ENCODE peak calls at places on chromosomes 12 and 14, in ten cellular contexts. One of them, this sample, is unnamed.

GRCh38 chr12:77133566-77133965 is 68.2 kb upstream of the E2F7 start:
- DNase-seq in omental fat pad: no peak
- DNase-seq in astrocyte: peak; percentile 51
- DNase-seq in ovary: peak; percentile 60
- DNase-seq in endothelial cell: peak; percentile 71
- DNase-seq in GM12865: peak; percentile 42
- DNase-seq in B cell: no peak
- DNase-seq in WTC11: peak; percentile 75
- DNase-seq in GM13977: no peak
- DNase-seq in GM06990: no peak
- DNase-seq in this sample: no peak

GRCh38 chr12:132075714-132076553 is 68.2 kb downstream of the DDX51 start:
- DNase-seq in endothelial cell: no peak
- DNase-seq in ovary: no peak
- DNase-seq in astrocyte: no peak
- DNase-seq in omental fat pad: no peak
- DNase-seq in GM13977: no peak
- DNase-seq in B cell: no peak
- DNase-seq in GM12865: no peak
- DNase-seq in WTC11: no peak
- DNase-seq in GM06990: no peak
- DNase-seq in this sample: no peak

GRCh38 chr14:37870947-37871346 is 275.5 kb downstream of the TTC6 start:
- DNase-seq in astrocyte: no peak
- DNase-seq in GM12865: no peak
- DNase-seq in omental fat pad: no peak
- DNase-seq in ovary: no peak
- DNase-seq in GM13977: no peak
- DNase-seq in endothelial cell: no peak
- DNase-seq in WTC11: no peak
- DNase-seq in GM06990: no peak
- DNase-seq in B cell: no peak
- DNase-seq in this sample: no peak

GRCh38 chr14:95265106-95266094 is 54.3 kb downstream of the CLMN start:
- DNase-seq in omental fat pad: no peak
- DNase-seq in astrocyte: peak; percentile 99
- DNase-seq in GM12865: peak; percentile 92
- DNase-seq in B cell: peak; percentile 75
- DNase-seq in ovary: no peak
- DNase-seq in endothelial cell: no peak
- DNase-seq in WTC11: no peak
- DNase-seq in GM13977: peak; percentile 75
- DNase-seq in GM06990: peak; percentile 79
- DNase-seq in this sample: peak; percentile 32

GRCh38 chr14:90666571-90666970 is 149.7 kb downstream of the TTC7B start:
- DNase-seq in astrocyte: no peak
- DNase-seq in ovary: no peak
- DNase-seq in B cell: no peak
- DNase-seq in omental fat pad: no peak
- DNase-seq in WTC11: no peak
- DNase-seq in GM13977: no peak
- DNase-seq in GM06990: no peak
- DNase-seq in GM12865: no peak
- DNase-seq in endothelial cell: no peak
- DNase-seq in this sample: no peak

GRCh38 chr12:111447571-111448265 is 42.0 kb downstream of the SH2B3 start:
- DNase-seq in ovary: no peak
- DNase-seq in astrocyte: no peak
- DNase-seq in GM13977: no peak
- DNase-seq in GM06990: no peak
- DNase-seq in GM12865: peak; percentile 10
- DNase-seq in endothelial cell: no peak
- DNase-seq in WTC11: no peak
- DNase-seq in B cell: no peak
- DNase-seq in omental fat pad: no peak
- DNase-seq in this sample: peak; percentile 13

GRCh38 chr12:13125996-13126395 is 22.5 kb upstream of the GSG1 start:
- DNase-seq in astrocyte: no peak
- DNase-seq in WTC11: no peak
- DNase-seq in endothelial cell: no peak
- DNase-seq in GM13977: no peak
- DNase-seq in ovary: no peak
- DNase-seq in omental fat pad: no peak
- DNase-seq in B cell: no peak
- DNase-seq in GM06990: no peak
- DNase-seq in GM12865: no peak
- DNase-seq in this sample: no peak

GRCh38 chr12:113424915-113425823 is 3.0 kb downstream of the SDSL start:
- DNase-seq in omental fat pad: peak; percentile 49
- DNase-seq in endothelial cell: peak; percentile 78
- DNase-seq in GM06990: peak; percentile 50
- DNase-seq in B cell: peak; percentile 59
- DNase-seq in WTC11: peak; percentile 80
- DNase-seq in GM13977: peak; percentile 63
- DNase-seq in astrocyte: no peak
- DNase-seq in GM12865: peak; percentile 71
- DNase-seq in ovary: peak; percentile 44
- DNase-seq in this sample: no peak

GRCh38 chr12:101891462-101891971 is 14.1 kb downstream of the DRAM1 start:
- DNase-seq in endothelial cell: no peak
- DNase-seq in GM12865: peak; percentile 70
- DNase-seq in WTC11: no peak
- DNase-seq in B cell: peak; percentile 20
- DNase-seq in omental fat pad: no peak
- DNase-seq in GM13977: peak; percentile 24
- DNase-seq in ovary: no peak
- DNase-seq in GM06990: peak; percentile 38
- DNase-seq in astrocyte: peak; percentile 90
- DNase-seq in this sample: no peak

GRCh38 chr12:103455020-103455763 is 40.6 kb downstream of the C12orf42 start:
- DNase-seq in GM13977: no peak
- DNase-seq in WTC11: no peak
- DNase-seq in endothelial cell: no peak
- DNase-seq in omental fat pad: no peak
- DNase-seq in GM12865: peak; percentile 70
- DNase-seq in astrocyte: no peak
- DNase-seq in ovary: no peak
- DNase-seq in GM06990: peak; percentile 41
- DNase-seq in B cell: peak; percentile 79
- DNase-seq in this sample: no peak

GRCh38 chr12:125418902-125419564 is 353.8 kb downstream of the AACS start:
- DNase-seq in astrocyte: no peak
- DNase-seq in GM12865: peak; percentile 60
- DNase-seq in omental fat pad: no peak
- DNase-seq in ovary: no peak
- DNase-seq in endothelial cell: no peak
- DNase-seq in B cell: no peak
- DNase-seq in GM13977: peak; percentile 51
- DNase-seq in WTC11: no peak
- DNase-seq in GM06990: peak; percentile 63
- DNase-seq in this sample: no peak

GRCh38 chr12:93763746-93764147 is 86.6 kb downstream of the CRADD start:
- DNase-seq in GM12865: peak; percentile 9
- DNase-seq in GM13977: no peak
- DNase-seq in B cell: no peak
- DNase-seq in GM06990: no peak
- DNase-seq in endothelial cell: no peak
- DNase-seq in WTC11: no peak
- DNase-seq in astrocyte: no peak
- DNase-seq in omental fat pad: no peak
- DNase-seq in ovary: no peak
- DNase-seq in this sample: no peak

GRCh38 chr14:64203366-64204006 is 90.7 kb downstream of the ESR2 start:
- DNase-seq in omental fat pad: no peak
- DNase-seq in endothelial cell: no peak
- DNase-seq in GM06990: no peak
- DNase-seq in WTC11: no peak
- DNase-seq in astrocyte: no peak
- DNase-seq in B cell: no peak
- DNase-seq in GM12865: no peak
- DNase-seq in ovary: no peak
- DNase-seq in GM13977: no peak
- DNase-seq in this sample: no peak

GRCh38 chr14:24847568-24847967 is 202.4 kb downstream of the STXBP6 start:
- DNase-seq in astrocyte: no peak
- DNase-seq in GM13977: no peak
- DNase-seq in GM06990: no peak
- DNase-seq in GM12865: no peak
- DNase-seq in endothelial cell: no peak
- DNase-seq in WTC11: no peak
- DNase-seq in omental fat pad: no peak
- DNase-seq in B cell: no peak
- DNase-seq in ovary: no peak
- DNase-seq in this sample: no peak

GRCh38 chr12:49069507-49070346 is at the start of gene RHEBL1:
- DNase-seq in GM12865: peak; percentile 99
- DNase-seq in ovary: peak; percentile 98
- DNase-seq in GM13977: peak; percentile 97
- DNase-seq in GM06990: peak; percentile 100
- DNase-seq in astrocyte: peak; percentile 83
- DNase-seq in B cell: peak; percentile 99
- DNase-seq in WTC11: peak; percentile 95
- DNase-seq in endothelial cell: peak; percentile 98
- DNase-seq in omental fat pad: peak; percentile 97
- DNase-seq in this sample: peak; percentile 98
- TF ChIP-seq CTCF in GM12865: peak; percentile 30
- TF ChIP-seq CTCF in ovary: no peak
- TF ChIP-seq CTCF in GM13977: peak; percentile 38
- TF ChIP-seq CTCF in GM06990: peak; percentile 37
- TF ChIP-seq CTCF in astrocyte: no peak
- TF ChIP-seq CTCF in B cell: no peak
- TF ChIP-seq CTCF in WTC11: no peak
- TF ChIP-seq CTCF in endothelial cell: no peak
- TF ChIP-seq CTCF in omental fat pad: no peak
- TF ChIP-seq CTCF in this sample: no peak

DNA sequence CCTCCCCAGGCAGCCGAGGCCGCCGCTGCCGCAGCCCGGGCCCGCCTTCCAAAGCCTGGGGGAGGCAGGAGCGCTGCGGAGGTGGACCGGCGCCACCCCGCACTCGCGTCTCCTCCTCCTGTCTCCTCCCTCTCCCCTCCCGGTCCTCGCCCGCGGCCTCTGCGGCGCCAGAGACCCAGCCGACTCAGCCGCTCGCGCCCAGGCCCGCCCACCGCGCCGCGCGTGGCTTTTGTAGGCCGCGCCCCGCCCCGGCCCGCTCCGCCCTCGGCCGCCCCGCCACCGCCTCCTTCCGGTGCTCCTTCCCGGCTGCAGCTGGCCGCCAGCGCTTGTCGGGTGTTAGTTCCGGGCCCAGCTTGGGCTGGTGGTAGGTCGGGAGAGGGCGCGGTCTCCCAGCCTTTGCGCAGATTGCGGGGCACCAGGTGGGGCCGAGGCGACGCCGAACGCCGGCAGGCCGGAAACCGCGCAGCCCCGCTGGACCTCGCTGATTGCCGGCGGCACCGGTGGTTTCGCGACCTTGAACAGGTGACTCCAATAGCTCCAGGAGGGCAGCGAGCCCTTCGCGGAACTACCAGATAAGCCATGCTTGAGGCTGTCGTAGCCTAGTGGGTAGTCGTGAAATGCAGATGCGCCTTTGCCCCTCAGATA is at the start of gene CAPRIN2:
- DNase-seq in astrocyte: peak; percentile 90
- DNase-seq in GM06990: peak; percentile 95
- DNase-seq in GM13977: peak; percentile 94
- DNase-seq in WTC11: peak; percentile 96
- DNase-seq in ovary: peak; percentile 94
- DNase-seq in omental fat pad: peak; percentile 74
- DNase-seq in B cell: peak; percentile 97
- DNase-seq in GM12865: peak; percentile 96
- DNase-seq in endothelial cell: peak; percentile 90
- DNase-seq in this sample: peak; percentile 96
- TF ChIP-seq CTCF in astrocyte: no peak
- TF ChIP-seq CTCF in GM06990: peak; percentile 37
- TF ChIP-seq CTCF in GM13977: peak; percentile 45
- TF ChIP-seq CTCF in WTC11: no peak
- TF ChIP-seq CTCF in ovary: no peak
- TF ChIP-seq CTCF in omental fat pad: no peak
- TF ChIP-seq CTCF in B cell: peak; percentile 29
- TF ChIP-seq CTCF in GM12865: peak; percentile 9
- TF ChIP-seq CTCF in endothelial cell: peak; percentile 29
- TF ChIP-seq CTCF in this sample: peak; percentile 22

DNA sequence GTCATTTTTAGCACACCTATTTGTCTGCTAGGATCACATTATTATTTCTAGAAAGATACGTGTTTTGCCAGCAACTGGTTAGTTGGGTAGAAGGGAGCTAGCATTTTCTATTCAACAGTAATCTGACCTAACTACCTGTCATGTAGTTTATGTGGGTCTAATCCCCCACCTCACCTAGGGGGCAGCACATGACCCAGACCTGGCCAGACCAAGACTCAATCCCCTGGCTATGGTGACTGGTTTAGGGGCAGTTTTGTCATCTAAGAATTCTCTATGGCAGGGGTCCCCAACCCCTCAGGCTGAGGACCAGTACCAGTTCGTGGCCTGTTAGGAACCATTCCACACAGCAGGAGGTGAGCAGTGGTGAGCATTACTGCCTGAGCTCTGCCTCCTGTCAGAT is 29.5 kb upstream of the EVL start:
- DNase-seq in GM12865: no peak
- DNase-seq in astrocyte: no peak
- DNase-seq in WTC11: no peak
- DNase-seq in omental fat pad: no peak
- DNase-seq in GM06990: no peak
- DNase-seq in ovary: no peak
- DNase-seq in GM13977: no peak
- DNase-seq in endothelial cell: no peak
- DNase-seq in B cell: peak; percentile 15
- DNase-seq in this sample: no peak
- TF ChIP-seq CTCF in GM12865: no peak
- TF ChIP-seq CTCF in astrocyte: no peak
- TF ChIP-seq CTCF in WTC11: no peak
- TF ChIP-seq CTCF in omental fat pad: no peak
- TF ChIP-seq CTCF in GM06990: peak; percentile 16
- TF ChIP-seq CTCF in ovary: no peak
- TF ChIP-seq CTCF in GM13977: no peak
- TF ChIP-seq CTCF in endothelial cell: no peak
- TF ChIP-seq CTCF in B cell: no peak
- TF ChIP-seq CTCF in this sample: no peak

DNA sequence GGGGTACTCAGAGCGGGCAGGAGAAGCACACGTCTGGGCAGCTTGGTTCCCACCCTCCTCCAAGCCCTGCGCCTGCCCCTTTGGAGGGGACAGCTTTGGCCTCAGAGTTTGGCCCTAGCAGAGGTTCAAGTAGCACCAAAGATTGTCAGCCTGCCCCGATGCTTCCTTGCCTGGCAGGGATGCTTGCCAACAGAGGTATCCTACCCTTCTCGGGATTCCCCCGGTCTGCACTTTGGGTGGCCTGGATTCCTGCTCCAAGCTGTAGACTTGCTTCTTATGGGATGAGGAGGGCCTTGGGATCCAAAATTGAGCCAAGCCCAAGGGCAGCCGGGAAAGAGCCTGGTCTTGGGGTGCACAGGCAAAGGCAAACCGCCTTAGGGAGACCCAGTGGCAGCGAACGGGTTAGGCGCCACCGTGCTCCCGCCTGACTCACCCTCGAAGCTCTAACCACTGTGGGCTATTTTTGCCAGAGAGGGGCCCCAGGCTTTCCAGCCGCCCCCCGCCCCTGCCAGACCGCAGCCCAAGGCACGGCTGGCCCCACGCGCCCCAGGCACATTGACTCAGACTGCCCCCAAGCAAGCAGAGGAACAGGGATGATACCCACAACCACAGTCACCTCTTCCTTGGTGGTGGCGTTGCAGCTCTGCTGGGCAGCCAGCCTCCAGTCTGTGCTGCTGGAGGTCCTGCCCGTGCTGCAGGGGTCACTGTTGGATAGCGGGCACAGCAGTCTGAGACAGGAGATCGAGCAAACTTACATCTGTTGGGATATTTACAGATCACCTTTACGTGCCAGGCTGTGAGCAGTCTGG is 882 bp upstream of the WNT10B start:
- DNase-seq in B cell: no peak
- DNase-seq in astrocyte: peak; percentile 35
- DNase-seq in omental fat pad: no peak
- DNase-seq in GM13977: peak; percentile 45
- DNase-seq in endothelial cell: no peak
- DNase-seq in GM12865: no peak
- DNase-seq in ovary: no peak
- DNase-seq in GM06990: no peak
- DNase-seq in WTC11: no peak
- DNase-seq in this sample: no peak
- TF ChIP-seq CTCF in B cell: no peak
- TF ChIP-seq CTCF in astrocyte: no peak
- TF ChIP-seq CTCF in omental fat pad: no peak
- TF ChIP-seq CTCF in GM13977: no peak
- TF ChIP-seq CTCF in endothelial cell: no peak
- TF ChIP-seq CTCF in GM12865: peak; percentile 2
- TF ChIP-seq CTCF in ovary: no peak
- TF ChIP-seq CTCF in GM06990: peak; percentile 18
- TF ChIP-seq CTCF in WTC11: no peak
- TF ChIP-seq CTCF in this sample: no peak